ENCODE peak calls at places on chromosome 3, in five cellular contexts. One of them, this sample, is unnamed.

GRCh38 chr3:9767418-9767817 is 2.3 kb downstream of the CAMK1 start:
- DNase-seq in uterus: no peak
- DNase-seq in stomach: no peak
- DNase-seq in spleen: no peak
- DNase-seq in fibroblast of pulmonary artery: no peak
- DNase-seq in this sample: no peak

GRCh38 chr3:193805448-193805847 is 212.4 kb downstream of the OPA1 start:
- DNase-seq in uterus: peak
- DNase-seq in stomach: peak
- DNase-seq in spleen: no peak
- DNase-seq in fibroblast of pulmonary artery: peak
- DNase-seq in this sample: no peak

GRCh38 chr3:176219970-176220369 is 977.3 kb downstream of the TBL1XR1 start:
- DNase-seq in uterus: no peak
- DNase-seq in stomach: no peak
- DNase-seq in spleen: no peak
- DNase-seq in fibroblast of pulmonary artery: no peak
- DNase-seq in this sample: no peak

GRCh38 chr3:143712522-143712921 is 135.7 kb downstream of the SLC9A9 start:
- DNase-seq in uterus: no peak
- DNase-seq in stomach: no peak
- DNase-seq in spleen: no peak
- DNase-seq in fibroblast of pulmonary artery: no peak
- DNase-seq in this sample: no peak

GRCh38 chr3:171461087-171461917 is 1.1 kb upstream of the TNIK start:
- DNase-seq in uterus: no peak
- DNase-seq in stomach: no peak
- DNase-seq in spleen: no peak
- DNase-seq in fibroblast of pulmonary artery: peak
- DNase-seq in this sample: peak

GRCh38 chr3:10263549-10264363 is 15.5 kb downstream of the TATDN2 start:
- DNase-seq in uterus: peak
- DNase-seq in stomach: no peak
- DNase-seq in spleen: peak
- DNase-seq in fibroblast of pulmonary artery: peak
- DNase-seq in this sample: no peak

GRCh38 chr3:15536856-15537255 is 15.3 kb upstream of the COLQ start:
- DNase-seq in uterus: no peak
- DNase-seq in stomach: no peak
- DNase-seq in spleen: no peak
- DNase-seq in fibroblast of pulmonary artery: no peak
- DNase-seq in this sample: no peak

GRCh38 chr3:129783470-129783869 is 110.0 kb downstream of the TMCC1 start:
- DNase-seq in uterus: no peak
- DNase-seq in stomach: no peak
- DNase-seq in spleen: no peak
- DNase-seq in fibroblast of pulmonary artery: peak
- DNase-seq in this sample: no peak

GRCh38 chr3:113890256-113890900 is 51.8 kb downstream of the GRAMD1C start:
- DNase-seq in uterus: no peak
- DNase-seq in stomach: no peak
- DNase-seq in spleen: no peak
- DNase-seq in fibroblast of pulmonary artery: no peak
- DNase-seq in this sample: no peak

GRCh38 chr3:190566043-190566933 is 52.4 kb downstream of the IL1RAP start:
- DNase-seq in uterus: peak
- DNase-seq in stomach: peak
- DNase-seq in spleen: peak
- DNase-seq in fibroblast of pulmonary artery: peak
- DNase-seq in this sample: no peak

GRCh38 chr3:4532535-4533112 is 39.5 kb downstream of the ITPR1 start:
- DNase-seq in uterus: no peak
- DNase-seq in stomach: no peak
- DNase-seq in spleen: no peak
- DNase-seq in fibroblast of pulmonary artery: no peak
- DNase-seq in this sample: no peak

GRCh38 chr3:137105277-137105977 is 147.6 kb downstream of the IL20RB start:
- DNase-seq in uterus: no peak
- DNase-seq in stomach: no peak
- DNase-seq in spleen: no peak
- DNase-seq in fibroblast of pulmonary artery: peak
- DNase-seq in this sample: peak

GRCh38 chr3:114660124-114660523 is 366.3 kb downstream of the TIGIT start:
- DNase-seq in uterus: no peak
- DNase-seq in stomach: peak
- DNase-seq in spleen: no peak
- DNase-seq in fibroblast of pulmonary artery: peak
- DNase-seq in this sample: no peak

GRCh38 chr3:122258757-122259371 is 66.2 kb upstream of the CSTA start:
- DNase-seq in uterus: no peak
- DNase-seq in stomach: peak
- DNase-seq in spleen: peak
- DNase-seq in fibroblast of pulmonary artery: peak
- DNase-seq in this sample: peak

GRCh38 chr3:50405249-50405648 is 45.9 kb upstream of the TMEM115 start:
- DNase-seq in uterus: no peak
- DNase-seq in stomach: no peak
- DNase-seq in spleen: no peak
- DNase-seq in fibroblast of pulmonary artery: peak
- DNase-seq in this sample: no peak

GRCh38 chr3:176595307-176595706 is 602.0 kb downstream of the TBL1XR1 start:
- DNase-seq in uterus: no peak
- DNase-seq in stomach: no peak
- DNase-seq in spleen: no peak
- DNase-seq in fibroblast of pulmonary artery: no peak
- DNase-seq in this sample: no peak

GRCh38 chr3:61532739-61533500 is 28.5 kb upstream of the PTPRG start:
- DNase-seq in uterus: no peak
- DNase-seq in stomach: no peak
- DNase-seq in spleen: no peak
- DNase-seq in fibroblast of pulmonary artery: no peak
- DNase-seq in this sample: no peak

GRCh38 chr3:125137432-125138033 is 75.0 kb downstream of the SLC12A8 start:
- DNase-seq in uterus: peak
- DNase-seq in stomach: no peak
- DNase-seq in spleen: no peak
- DNase-seq in fibroblast of pulmonary artery: peak
- DNase-seq in this sample: no peak

GRCh38 chr3:31189330-31189729 is 294.9 kb upstream of the GADL1 start:
- DNase-seq in uterus: no peak
- DNase-seq in stomach: no peak
- DNase-seq in spleen: no peak
- DNase-seq in fibroblast of pulmonary artery: no peak
- DNase-seq in this sample: no peak

GRCh38 chr3:147391726-147392082 is 14.6 kb downstream of the ZIC4 start:
- DNase-seq in uterus: no peak
- DNase-seq in stomach: no peak
- DNase-seq in spleen: no peak
- DNase-seq in fibroblast of pulmonary artery: no peak
- DNase-seq in this sample: no peak

GRCh38 chr3:12476238-12476897 is 7.9 kb upstream of the TSEN2 start:
- DNase-seq in uterus: no peak
- DNase-seq in stomach: no peak
- DNase-seq in spleen: no peak
- DNase-seq in fibroblast of pulmonary artery: peak
- DNase-seq in this sample: no peak

GRCh38 chr3:46495901-46496456 is 1.8 kb upstream of the RTP3 start:
- DNase-seq in uterus: no peak
- DNase-seq in stomach: no peak
- DNase-seq in spleen: no peak
- DNase-seq in fibroblast of pulmonary artery: peak
- DNase-seq in this sample: no peak

GRCh38 chr3:67790043-67790442 is 135.6 kb upstream of the SUCLG2 start:
- DNase-seq in uterus: no peak
- DNase-seq in stomach: peak
- DNase-seq in spleen: no peak
- DNase-seq in fibroblast of pulmonary artery: peak
- DNase-seq in this sample: peak

GRCh38 chr3:100665230-100665629 is 44.1 kb upstream of the TFG start:
- DNase-seq in uterus: no peak
- DNase-seq in stomach: no peak
- DNase-seq in spleen: no peak
- DNase-seq in fibroblast of pulmonary artery: no peak
- DNase-seq in this sample: no peak

GRCh38 chr3:134852893-134853351 is 57.9 kb downstream of the EPHB1 start:
- DNase-seq in uterus: no peak
- DNase-seq in stomach: no peak
- DNase-seq in spleen: peak
- DNase-seq in fibroblast of pulmonary artery: no peak
- DNase-seq in this sample: peak

GRCh38 chr3:151379083-151379734 is 5.3 kb downstream of the P2RY12 start:
- DNase-seq in uterus: no peak
- DNase-seq in stomach: no peak
- DNase-seq in spleen: no peak
- DNase-seq in fibroblast of pulmonary artery: peak
- DNase-seq in this sample: peak

DNA sequence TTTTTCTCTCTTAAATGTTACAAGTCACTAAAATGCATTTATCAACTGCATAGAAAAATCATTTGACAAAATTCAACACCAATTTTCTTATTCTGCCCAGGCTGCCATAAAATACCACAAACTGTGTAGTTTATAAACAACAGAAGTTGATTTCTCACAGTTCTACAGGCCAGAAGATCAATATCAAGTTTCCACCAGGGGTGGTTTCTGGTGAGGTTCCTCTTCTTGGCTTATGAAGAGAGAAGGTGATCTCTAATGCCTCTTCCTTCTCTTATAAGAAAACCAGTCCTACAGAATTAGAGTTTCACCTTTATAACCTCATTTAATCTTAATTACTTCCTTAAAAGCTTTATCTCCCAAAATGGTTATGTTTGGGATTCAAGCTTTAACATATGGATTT is 10.9 kb upstream of the CD200R1L start:
- DNase-seq in uterus: no peak
- DNase-seq in stomach: no peak
- DNase-seq in spleen: no peak
- DNase-seq in fibroblast of pulmonary artery: no peak
- DNase-seq in this sample: no peak
- TF ChIP-seq CTCF in uterus: no peak
- TF ChIP-seq CTCF in stomach: no peak
- TF ChIP-seq CTCF in spleen: no peak
- TF ChIP-seq CTCF in fibroblast of pulmonary artery: no peak
- TF ChIP-seq CTCF in this sample: no peak

DNA sequence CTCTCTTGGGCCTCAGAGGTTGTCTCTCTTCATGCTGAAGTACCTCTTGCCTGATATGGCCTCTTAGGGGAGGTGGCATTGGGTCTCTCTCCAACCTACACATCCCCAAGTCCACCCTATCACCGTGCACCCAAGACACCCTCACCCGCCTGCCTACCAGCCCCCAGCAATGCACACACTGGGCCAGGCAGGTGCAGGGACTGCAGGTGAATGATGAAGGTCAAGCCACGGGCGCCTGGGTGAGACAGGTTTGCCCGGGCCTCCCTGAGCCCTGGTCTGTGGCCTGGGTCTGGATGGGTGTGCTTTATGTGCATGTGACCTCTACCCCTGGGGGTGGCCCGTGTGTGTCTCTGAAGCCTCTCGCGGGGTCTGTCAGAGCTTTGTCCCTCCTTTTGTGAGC is 68.3 kb downstream of the WNT7A start:
- DNase-seq in uterus: no peak
- DNase-seq in stomach: no peak
- DNase-seq in spleen: peak
- DNase-seq in fibroblast of pulmonary artery: no peak
- DNase-seq in this sample: no peak
- TF ChIP-seq CTCF in uterus: no peak
- TF ChIP-seq CTCF in stomach: no peak
- TF ChIP-seq CTCF in spleen: no peak
- TF ChIP-seq CTCF in fibroblast of pulmonary artery: no peak
- TF ChIP-seq CTCF in this sample: no peak

GRCh38 chr3:33334364-33334763 is 57.1 kb downstream of the FBXL2 start:
- DNase-seq in uterus: no peak
- DNase-seq in stomach: no peak
- DNase-seq in spleen: no peak
- DNase-seq in fibroblast of pulmonary artery: no peak
- DNase-seq in this sample: no peak
- TF ChIP-seq CTCF in uterus: no peak
- TF ChIP-seq CTCF in stomach: no peak
- TF ChIP-seq CTCF in spleen: no peak
- TF ChIP-seq CTCF in fibroblast of pulmonary artery: no peak
- TF ChIP-seq CTCF in this sample: no peak

GRCh38 chr3:123876858-123877257 is 7.3 kb downstream of the MYLK start:
- DNase-seq in uterus: no peak
- DNase-seq in stomach: no peak
- DNase-seq in spleen: no peak
- DNase-seq in fibroblast of pulmonary artery: no peak
- DNase-seq in this sample: no peak
- TF ChIP-seq CTCF in uterus: no peak
- TF ChIP-seq CTCF in stomach: no peak
- TF ChIP-seq CTCF in spleen: no peak
- TF ChIP-seq CTCF in fibroblast of pulmonary artery: peak
- TF ChIP-seq CTCF in this sample: no peak

GRCh38 chr3:138786788-138787276 is 47.9 kb downstream of the PIK3CB start:
- DNase-seq in uterus: no peak
- DNase-seq in stomach: no peak
- DNase-seq in spleen: no peak
- DNase-seq in fibroblast of pulmonary artery: peak
- DNase-seq in this sample: no peak
- TF ChIP-seq CTCF in uterus: no peak
- TF ChIP-seq CTCF in stomach: no peak
- TF ChIP-seq CTCF in spleen: no peak
- TF ChIP-seq CTCF in fibroblast of pulmonary artery: no peak
- TF ChIP-seq CTCF in this sample: no peak

DNA sequence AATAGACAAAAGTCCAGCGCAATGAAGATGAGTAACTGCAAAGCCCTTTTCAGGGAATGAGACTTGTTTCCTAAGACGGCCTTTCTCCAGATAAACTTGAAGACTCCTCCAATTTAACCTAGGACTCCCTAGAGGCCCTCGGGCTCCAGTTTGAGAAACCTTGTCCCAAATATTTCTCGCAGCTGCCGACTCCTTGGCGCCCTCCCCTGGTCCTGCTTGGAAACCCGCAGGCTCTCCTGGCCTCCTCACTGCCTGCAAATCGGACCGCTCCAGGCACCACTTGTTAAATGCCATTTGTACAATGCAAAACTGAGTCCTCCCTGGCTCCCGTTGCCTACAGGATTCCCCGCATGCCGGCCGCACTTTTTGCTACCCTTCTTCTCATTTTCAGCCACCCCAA is 36.8 kb downstream of the MUC4 start:
- DNase-seq in uterus: peak
- DNase-seq in stomach: no peak
- DNase-seq in spleen: peak
- DNase-seq in fibroblast of pulmonary artery: peak
- DNase-seq in this sample: no peak
- TF ChIP-seq CTCF in uterus: no peak
- TF ChIP-seq CTCF in stomach: no peak
- TF ChIP-seq CTCF in spleen: peak
- TF ChIP-seq CTCF in fibroblast of pulmonary artery: peak
- TF ChIP-seq CTCF in this sample: peak

This sample was measured in GM20000.